ENCODE peak calls at places on chromosomes 12 and 14, in six cellular contexts. R is H9, L is H1, H is IMR-90, D is trophoblast cell, I is neuronal stem cell. W is an unnamed sample.

GRCh38 chr12:30694412-30694955 is 1.2 kb downstream of the IPO8 start:
- DNase-seq in I (no peak), D (no peak), L (no peak), R (no peak), H (peak), W (peak)

GRCh38 chr12:46365951-46366379 is 6.6 kb downstream of the SLC38A2 start:
- DNase-seq in D (no peak), I (no peak), H (no peak), L (no peak), R (no peak), W (peak)

GRCh38 chr12:65695077-65695865 is 129.0 kb upstream of the HMGA2 start:
- DNase-seq in H (peak), D (no peak), I (no peak), R (no peak), L (no peak), W (peak)

GRCh38 chr12:64671682-64672081 is 61.4 kb downstream of the RASSF3 start:
- DNase-seq in R (no peak), L (no peak), I (no peak), H (no peak), D (peak), W (no peak)

GRCh38 chr12:72178871-72179270 is 93.3 kb upstream of the TRHDE start:
- DNase-seq in R (no peak), L (no peak), I (no peak), D (no peak), H (no peak), W (no peak)

GRCh38 chr12:21296751-21297406 is 37.8 kb downstream of the SLCO1A2 start:
- DNase-seq in L (no peak), I (no peak), H (peak), D (peak), R (no peak), W (peak)

GRCh38 chr12:109330282-109330681 is 17.4 kb upstream of the MYO1H start:
- DNase-seq in L (no peak), I (no peak), R (no peak), D (no peak), H (no peak), W (no peak)

GRCh38 chr14:53168786-53169185 is 15.7 kb upstream of the DDHD1 start:
- DNase-seq in L (no peak), R (no peak), H (no peak), I (no peak), D (peak), W (no peak)

GRCh38 chr14:53167602-53168328 is 14.6 kb upstream of the DDHD1 start:
- DNase-seq in D (peak), L (no peak), R (no peak), H (peak), I (no peak), W (peak)

GRCh38 chr14:21923820-21924219 is 250.2 kb upstream of the OR4E1 start:
- DNase-seq in I (no peak), H (no peak), D (no peak), L (no peak), R (no peak), W (no peak)

GRCh38 chr12:52193991-52194390 is 2.2 kb upstream of the KRT80 start:
- DNase-seq in I (no peak), L (no peak), H (no peak), D (peak), R (no peak), W (peak)

GRCh38 chr14:32019271-32019670 is 57.8 kb upstream of the ARHGAP5 start:
- DNase-seq in D (no peak), R (no peak), L (no peak), H (no peak), I (no peak), W (no peak)

GRCh38 chr14:22147716-22148115 is 441.3 kb downstream of the DAD1 start:
- DNase-seq in R (no peak), L (no peak), I (no peak), H (no peak), D (no peak), W (no peak)

GRCh38 chr12:90339837-90340236 is 615.1 kb downstream of the CCER1 start:
- DNase-seq in I (no peak), L (no peak), D (no peak), R (no peak), H (no peak), W (no peak)

GRCh38 chr12:4899361-4899760 is 10.3 kb upstream of the KCNA1 start:
- DNase-seq in D (no peak), I (no peak), H (no peak), R (no peak), L (no peak), W (no peak)

GRCh38 chr14:50762001-50762930 is 68.7 kb downstream of the NIN start:
- DNase-seq in I (no peak), R (no peak), L (no peak), H (peak), D (no peak), W (peak)

GRCh38 chr12:9118161-9118560 is 2.4 kb upstream of the A2M start:
- DNase-seq in I (no peak), L (no peak), H (no peak), R (no peak), D (peak), W (no peak)

GRCh38 chr12:108768591-108769500 is 37.5 kb upstream of the CORO1C start:
- DNase-seq in I (peak), D (peak), L (peak), R (peak), H (no peak), W (no peak)

GRCh38 chr12:90978117-90978770 is 23.3 kb upstream of the CCER1 start:
- DNase-seq in R (no peak), L (no peak), D (peak), I (peak), H (peak), W (peak)

GRCh38 chr12:123269395-123269892 is 2.2 kb downstream of the CDK2AP1 start:
- DNase-seq in H (peak), D (no peak), R (peak), I (peak), L (peak), W (peak)

GRCh38 chr12:88578274-88578673 is 2.0 kb downstream of the KITLG start:
- DNase-seq in D (no peak), L (no peak), H (no peak), R (no peak), I (no peak), W (no peak)

GRCh38 chr14:105855893-105856675 is 329.7 kb downstream of the TMEM121 start:
- DNase-seq in L (no peak), H (no peak), I (no peak), R (peak), D (no peak), W (no peak)

GRCh38 chr12:92987362-92987761 is 58.3 kb upstream of the EEA1 start:
- DNase-seq in I (peak), R (no peak), L (no peak), D (peak), H (peak), W (peak)

GRCh38 chr14:32939254-32940065 is 781 bp downstream of the NPAS3 start:
- DNase-seq in L (peak), I (peak), H (peak), D (peak), R (peak), W (peak)

GRCh38 chr14:89266754-89267153 is 150.3 kb downstream of the FOXN3 start:
- DNase-seq in L (no peak), I (no peak), H (peak), D (no peak), R (no peak), W (peak)

GRCh38 chr12:69583203-69583602 is 2.1 kb upstream of the CCT2 start:
- DNase-seq in I (no peak), R (peak), L (no peak), D (peak), H (no peak), W (no peak)

GRCh38 chr12:1972260-1972659 is 32.0 kb downstream of the DCP1B start:
- DNase-seq in H (peak), R (no peak), I (no peak), D (no peak), L (no peak), W (peak)

GRCh38 chr14:91017011-91017410 is 43.4 kb downstream of the RPS6KA5 start:
- DNase-seq in D (no peak), L (no peak), I (no peak), R (no peak), H (no peak), W (no peak)

GRCh38 chr12:88419794-88420193 is 160.5 kb downstream of the KITLG start:
- DNase-seq in L (no peak), R (no peak), I (no peak), D (no peak), H (peak), W (no peak)

GRCh38 chr12:106139422-106140141 is 828 bp upstream of the NUAK1 start:
- DNase-seq in H (peak), L (peak), I (peak), D (peak), R (peak), W (peak)

GRCh38 chr12:52125499-52125900 is 46.0 kb downstream of the SMIM41 start:
- DNase-seq in I (no peak), L (no peak), R (peak), H (no peak), D (no peak), W (no peak)

GRCh38 chr12:96395236-96395635 is 5.0 kb downstream of the CDK17 start:
- DNase-seq in H (no peak), R (no peak), D (peak), L (no peak), I (no peak), W (peak)

GRCh38 chr12:64273527-64274403 is 51.7 kb upstream of the KICS2 start:
- DNase-seq in R (peak), I (no peak), D (peak), L (peak), H (no peak), W (peak)

GRCh38 chr12:108560321-108560721 is 652 bp downstream of the SART3 start:
- DNase-seq in H (peak), L (no peak), R (no peak), I (no peak), D (peak), W (peak)

GRCh38 chr12:54127538-54128259 is 61.1 kb downstream of the SMUG1 start:
- DNase-seq in L (no peak), I (no peak), D (no peak), H (no peak), R (no peak), W (no peak)
- H3K23ac ChIP-seq in L (no peak), I (no peak), D (no peak), H (no peak), R (no peak), W (no peak)

GRCh38 chr12:127552838-127553237 is 714.1 kb upstream of the TMEM132C start:
- DNase-seq in I (no peak), D (no peak), H (no peak), L (no peak), R (no peak), W (no peak)

GRCh38 chr12:127556487-127556886 is 710.5 kb upstream of the TMEM132C start:
- DNase-seq in I (no peak), R (no peak), D (no peak), H (no peak), L (no peak), W (no peak)

GRCh38 chr12:127558363-127558762 is 708.6 kb upstream of the TMEM132C start:
- DNase-seq in R (no peak), L (no peak), H (no peak), D (no peak), I (no peak), W (peak)

GRCh38 chr12:127559349-127560040 is 707.5 kb upstream of the TMEM132C start:
- DNase-seq in D (no peak), L (peak), I (no peak), H (peak), R (peak), W (peak)

DNA sequence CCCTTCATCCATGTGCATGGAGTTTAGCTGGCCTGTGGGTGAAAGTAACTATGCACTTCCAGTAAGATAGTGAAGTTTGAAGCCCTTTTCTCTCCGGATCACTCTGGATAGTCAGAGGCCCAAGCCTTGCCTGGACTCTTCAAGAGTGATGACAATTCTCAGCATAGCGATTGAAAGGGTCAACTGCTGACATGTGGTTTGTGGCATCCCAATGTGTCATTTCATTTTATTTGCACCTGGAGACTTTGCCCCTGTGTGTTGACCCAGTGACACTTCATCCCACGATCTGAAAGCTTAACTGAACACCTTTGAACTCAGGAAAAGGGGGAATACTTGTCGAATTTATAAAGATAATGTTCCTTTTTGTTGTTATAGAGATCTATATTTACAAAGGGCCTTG is 711.9 kb upstream of the TMEM132C start:
- DNase-seq in I (no peak), H (no peak), D (no peak), L (no peak), R (no peak), W (no peak)
- H3K14ac ChIP-seq in I (no peak), H (no peak), D (no peak), L (no peak), R (no peak), W (no peak)

GRCh38 chr12:12405882-12406281 is 49.0 kb downstream of the BORCS5 start:
- DNase-seq in I (no peak), R (no peak), L (no peak), H (no peak), D (peak), W (no peak)

GRCh38 chr12:12404297-12404696 is 47.4 kb downstream of the BORCS5 start:
- DNase-seq in R (no peak), D (no peak), L (no peak), I (no peak), H (no peak), W (no peak)

GRCh38 chr12:12403264-12404248 is 46.7 kb downstream of the BORCS5 start:
- DNase-seq in R (no peak), H (no peak), D (peak), I (no peak), L (no peak), W (no peak)

GRCh38 chr12:12408265-12408690 is 51.4 kb downstream of the BORCS5 start:
- DNase-seq in I (no peak), L (no peak), R (no peak), D (no peak), H (no peak), W (no peak)

GRCh38 chr12:12406762-12407161 is 49.9 kb downstream of the BORCS5 start:
- DNase-seq in H (no peak), R (no peak), I (no peak), D (no peak), L (no peak), W (no peak)
- H3K23ac ChIP-seq in H (no peak), R (no peak), I (no peak), D (no peak), L (no peak), W (no peak)

GRCh38 chr12:127663716-127664115 is 603.3 kb upstream of the TMEM132C start:
- DNase-seq in I (no peak), L (no peak), D (no peak), H (no peak), R (no peak), W (no peak)
- H3K14ac ChIP-seq in I (no peak), L (no peak), D (no peak), H (no peak), R (no peak), W (no peak)

DNA sequence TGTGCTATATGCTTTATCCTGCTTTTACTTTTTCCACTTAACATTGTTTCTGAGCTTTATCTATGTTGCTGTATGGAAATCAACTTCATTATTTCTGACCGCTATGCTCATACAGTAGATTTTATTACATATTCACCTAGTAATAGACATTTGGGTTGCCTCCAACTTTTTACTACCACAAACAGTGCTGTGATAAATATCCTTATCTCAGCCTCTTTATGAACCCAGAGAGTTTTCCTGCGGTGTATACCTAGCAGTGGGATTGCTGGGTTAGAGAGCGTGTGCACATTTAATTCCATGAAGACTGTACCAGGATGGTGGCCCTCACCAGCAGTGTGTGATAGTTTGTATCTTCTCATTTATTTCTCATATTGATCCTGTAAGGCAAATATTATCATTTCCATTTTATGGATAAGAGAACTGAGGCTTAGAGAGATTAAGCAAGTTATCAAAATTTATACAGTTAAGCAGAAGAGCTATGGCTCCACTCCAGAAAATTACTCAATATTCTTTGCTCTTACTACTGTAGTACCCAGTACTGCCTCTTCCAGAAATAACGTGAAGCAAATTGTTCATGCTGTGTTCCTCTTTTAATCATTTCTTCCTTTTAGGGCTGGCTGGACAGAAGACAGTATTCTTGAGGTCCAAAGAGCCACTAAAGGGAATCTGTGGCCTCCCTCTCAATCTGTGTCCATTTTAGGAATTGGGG is 26.3 kb upstream of the CISTR start:
- DNase-seq in R (no peak), I (no peak), H (no peak), D (no peak), L (no peak), W (no peak)
- H3K23ac ChIP-seq in R (no peak), I (no peak), H (no peak), D (no peak), L (no peak), W (no peak)

GRCh38 chr12:13177896-13178295 is 18.6 kb upstream of the EMP1 start:
- DNase-seq in I (no peak), D (no peak), R (no peak), L (peak), H (no peak), W (no peak)
- H3K14ac ChIP-seq in I (no peak), D (no peak), R (no peak), L (no peak), H (no peak), W (no peak)

DNA sequence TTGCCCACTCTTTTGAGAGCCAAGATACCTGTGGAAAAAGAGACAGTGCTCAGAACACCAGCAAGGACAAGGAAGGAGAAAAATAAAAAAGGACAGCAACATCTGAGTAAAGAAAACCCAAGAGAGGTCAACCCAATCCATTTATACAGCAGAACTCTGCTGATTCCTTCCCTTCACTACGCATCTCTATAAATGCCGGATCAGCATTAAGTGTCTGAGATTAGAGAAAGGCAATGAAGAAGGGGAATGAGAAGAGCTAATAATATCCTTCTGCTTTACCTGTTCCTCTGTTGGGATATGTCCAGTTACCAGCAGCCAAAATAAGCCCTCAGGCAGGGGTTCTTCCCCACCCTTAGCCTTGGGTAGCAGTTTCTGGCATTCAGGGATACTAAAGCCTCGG is 15.8 kb downstream of the COQ10A start:
- DNase-seq in D (no peak), I (no peak), R (no peak), H (no peak), L (no peak), W (no peak)
- H3K23ac ChIP-seq in D (no peak), I (no peak), R (no peak), H (no peak), L (no peak), W (no peak)

GRCh38 chr14:100641274-100641860 is 54.1 kb upstream of the BEGAIN start:
- DNase-seq in L (no peak), H (no peak), D (no peak), R (no peak), I (no peak), W (no peak)

GRCh38 chr14:100644383-100644782 is 57.2 kb upstream of the BEGAIN start:
- DNase-seq in H (no peak), R (no peak), I (no peak), L (no peak), D (no peak), W (no peak)

GRCh38 chr14:100645200-100645985 is 58.2 kb upstream of the BEGAIN start:
- DNase-seq in L (peak), I (peak), H (peak), D (peak), R (peak), W (peak)

GRCh38 chr14:100645986-100646314 is 58.7 kb upstream of the BEGAIN start:
- DNase-seq in L (no peak), R (no peak), I (no peak), D (no peak), H (no peak), W (no peak)

DNA sequence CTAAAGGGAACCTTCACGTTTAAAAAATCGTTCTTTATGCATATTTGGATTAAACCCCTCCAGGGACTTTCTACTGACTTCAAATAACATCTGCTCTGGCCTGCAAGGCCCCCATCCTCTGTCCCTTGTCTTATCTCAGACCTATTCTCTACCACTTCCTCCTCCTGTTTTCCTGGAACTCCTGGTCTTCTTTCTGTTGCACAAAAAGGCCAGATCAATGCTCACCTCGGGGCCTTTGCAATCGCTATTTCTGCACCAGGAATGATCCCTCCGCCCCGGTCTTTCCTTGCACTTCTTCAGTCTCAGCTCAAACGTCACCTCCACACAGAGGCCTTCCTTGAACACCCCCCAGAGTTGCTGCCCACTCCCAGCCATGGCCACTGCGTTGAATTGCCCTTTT is 57.6 kb upstream of the BEGAIN start:
- DNase-seq in I (no peak), L (no peak), D (no peak), H (no peak), R (no peak), W (no peak)
- H3K14ac ChIP-seq in I (no peak), L (no peak), D (no peak), H (no peak), R (no peak), W (no peak)

W was measured in mesenchymal stem cell.